ENCODE peak calls at places on chromosome 13, in seven cellular contexts. B is transverse colon, U is sigmoid colon, I is choroid plexus epithelial cell, R is right lobe of liver, Y is AG04450, S is cardiac fibroblast. W is an unnamed sample.
A peak's percentile ranks its signal among the peaks of the same experiment; 100 is the strongest.

GRCh38 chr13:85137516-85137915 is 661.7 kb downstream of the SLITRK6 start:
- DNase-seq in B (no peak), U (no peak), I (no peak), R (no peak), Y (no peak), S (no peak), W (no peak)

GRCh38 chr13:37681295-37682032 is 82.9 kb upstream of the POSTN start:
- DNase-seq in B (no peak), U (no peak), I (peak; percentile 96), R (no peak), Y (peak; percentile 38), S (peak; percentile 90), W (no peak)

GRCh38 chr13:99267927-99268326 is 9.7 kb upstream of the GPR18 start:
- DNase-seq in B (no peak), U (no peak), I (no peak), R (no peak), Y (no peak), S (no peak), W (no peak)

GRCh38 chr13:20192470-20193141 is at the start of gene GJB2:
- DNase-seq in B (peak; percentile 74), U (no peak), I (no peak), R (peak; percentile 68), Y (no peak), S (no peak), W (no peak)

GRCh38 chr13:105087941-105088340 is 1447.5 kb downstream of the EFNB2 start:
- DNase-seq in B (no peak), U (no peak), I (no peak), R (no peak), Y (no peak), S (no peak), W (no peak)

GRCh38 chr13:99967498-99967883 is 4.1 kb downstream of the ZIC5 start:
- DNase-seq in B (no peak), U (no peak), I (no peak), R (no peak), Y (no peak), S (no peak), W (no peak)

GRCh38 chr13:99087954-99088491 is 110.2 kb upstream of the DOCK9 start:
- DNase-seq in B (peak; percentile 19), U (no peak), I (no peak), R (no peak), Y (no peak), S (no peak), W (no peak)

GRCh38 chr13:89687066-89687465 is 1660.4 kb upstream of the MIR17HG start:
- DNase-seq in B (no peak), U (no peak), I (peak; percentile 16), R (no peak), Y (no peak), S (no peak), W (no peak)

GRCh38 chr13:39186205-39186880 is 148.1 kb downstream of the NHLRC3 start:
- DNase-seq in B (no peak), U (no peak), I (no peak), R (no peak), Y (no peak), S (no peak), W (no peak)

GRCh38 chr13:71378992-71379905 is 487.8 kb downstream of the DACH1 start:
- DNase-seq in B (no peak), U (no peak), I (peak; percentile 47), R (no peak), Y (no peak), S (no peak), W (no peak)

GRCh38 chr13:30906411-30906990 is 430 bp downstream of the MEDAG start:
- DNase-seq in B (no peak), U (no peak), I (peak; percentile 36), R (no peak), Y (no peak), S (peak; percentile 24), W (no peak)

GRCh38 chr13:77028202-77028601 is 1.2 kb upstream of the FBXL3 start:
- DNase-seq in B (no peak), U (no peak), I (peak; percentile 53), R (no peak), Y (no peak), S (peak; percentile 36), W (no peak)

GRCh38 chr13:81171065-81171647 is 830.2 kb upstream of the SPRY2 start:
- DNase-seq in B (no peak), U (no peak), I (peak; percentile 32), R (no peak), Y (no peak), S (peak; percentile 18), W (no peak)

GRCh38 chr13:75091185-75091584 is 390.8 kb downstream of the TBC1D4 start:
- DNase-seq in B (no peak), U (no peak), I (no peak), R (no peak), Y (no peak), S (no peak), W (no peak)

GRCh38 chr13:97810152-97810551 is 143.3 kb upstream of the IPO5 start:
- DNase-seq in B (no peak), U (no peak), I (peak; percentile 59), R (no peak), Y (no peak), S (peak; percentile 57), W (no peak)

GRCh38 chr13:18959229-18959628 is 222.4 kb downstream of the TUBA3C start:
- DNase-seq in B (no peak), U (no peak), I (no peak), R (no peak), Y (no peak), S (no peak), W (no peak)

GRCh38 chr13:94661396-94661795 is 50.9 kb downstream of the SOX21 start:
- DNase-seq in B (no peak), U (no peak), I (no peak), R (no peak), Y (no peak), S (no peak), W (no peak)

GRCh38 chr13:29956771-29957170 is 106.4 kb upstream of the UBL3 start:
- DNase-seq in B (no peak), U (no peak), I (no peak), R (no peak), Y (no peak), S (no peak), W (peak; percentile 38)

GRCh38 chr13:30022256-30022655 is 171.8 kb upstream of the UBL3 start:
- DNase-seq in B (no peak), U (no peak), I (no peak), R (no peak), Y (no peak), S (no peak), W (no peak)

GRCh38 chr13:75704942-75705320 is 68.8 kb downstream of the LMO7 start:
- DNase-seq in B (peak; percentile 81), U (no peak), I (no peak), R (no peak), Y (no peak), S (peak; percentile 21), W (no peak)

GRCh38 chr13:42398542-42398941 is 126.6 kb downstream of the AKAP11 start:
- DNase-seq in B (no peak), U (peak; percentile 73), I (peak; percentile 25), R (no peak), Y (no peak), S (no peak), W (no peak)

GRCh38 chr13:113935523-113935922 is 38.4 kb downstream of the C13orf46 start:
- DNase-seq in B (no peak), U (peak; percentile 46), I (no peak), R (peak; percentile 15), Y (no peak), S (no peak), W (no peak)

GRCh38 chr13:20489185-20489820 is 36.4 kb downstream of the CRYL1 start:
- DNase-seq in B (peak; percentile 52), U (no peak), I (peak; percentile 63), R (no peak), Y (no peak), S (peak; percentile 46), W (no peak)

GRCh38 chr13:40586886-40587285 is 79.6 kb downstream of the FOXO1 start:
- DNase-seq in B (no peak), U (no peak), I (no peak), R (no peak), Y (no peak), S (peak; percentile 46), W (no peak)
- TF ChIP-seq CTCF in B (no peak), U (no peak), I (no peak), R (no peak), Y (no peak), S (peak; percentile 15), W (no peak)

GRCh38 chr13:51844862-51845573 is at the start of gene TMEM272:
- DNase-seq in B (peak; percentile 48), U (no peak), I (peak; percentile 47), R (peak; percentile 67), Y (no peak), S (peak; percentile 41), W (peak; percentile 87)
- TF ChIP-seq CTCF in B (peak; percentile 89), U (peak; percentile 23), I (peak; percentile 91), R (peak; percentile 94), Y (peak; percentile 83), S (peak; percentile 96), W (peak; percentile 76)

GRCh38 chr13:47901451-47901850 is 99.6 kb downstream of the SUCLA2 start:
- DNase-seq in B (no peak), U (no peak), I (peak; percentile 93), R (no peak), Y (no peak), S (peak; percentile 17), W (no peak)

GRCh38 chr13:47908200-47908902 is 92.7 kb downstream of the SUCLA2 start:
- DNase-seq in B (no peak), U (no peak), I (peak; percentile 94), R (no peak), Y (peak; percentile 29), S (peak; percentile 26), W (no peak)

GRCh38 chr13:47904891-47905290 is 96.2 kb downstream of the SUCLA2 start:
- DNase-seq in B (no peak), U (no peak), I (no peak), R (no peak), Y (no peak), S (no peak), W (no peak)

GRCh38 chr13:47904239-47904638 is 96.8 kb downstream of the SUCLA2 start:
- DNase-seq in B (no peak), U (no peak), I (no peak), R (no peak), Y (no peak), S (no peak), W (no peak)

DNA sequence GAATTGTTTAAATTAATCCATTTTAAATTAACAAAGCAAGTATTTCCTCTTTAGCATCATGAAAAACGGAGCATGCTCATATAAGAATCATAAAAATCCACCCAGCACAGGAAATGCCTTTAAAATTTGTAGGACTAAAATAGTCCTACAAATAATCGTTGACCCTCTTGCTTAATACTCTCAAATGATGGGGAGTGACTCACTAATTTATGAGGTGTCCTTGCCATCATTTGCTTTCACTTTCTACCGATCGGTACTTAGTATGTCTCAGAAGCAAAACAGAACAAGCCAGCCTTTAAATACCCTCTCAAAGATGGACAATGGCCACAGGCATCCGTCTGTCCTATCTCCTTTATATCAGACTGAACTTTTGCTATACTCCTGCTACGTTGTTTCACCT is 97.2 kb downstream of the SUCLA2 start:
- DNase-seq in B (no peak), U (no peak), I (peak; percentile 83), R (no peak), Y (no peak), S (peak; percentile 52), W (no peak)
- TF ChIP-seq CTCF in B (no peak), U (no peak), I (no peak), R (no peak), Y (no peak), S (no peak), W (no peak)

DNA sequence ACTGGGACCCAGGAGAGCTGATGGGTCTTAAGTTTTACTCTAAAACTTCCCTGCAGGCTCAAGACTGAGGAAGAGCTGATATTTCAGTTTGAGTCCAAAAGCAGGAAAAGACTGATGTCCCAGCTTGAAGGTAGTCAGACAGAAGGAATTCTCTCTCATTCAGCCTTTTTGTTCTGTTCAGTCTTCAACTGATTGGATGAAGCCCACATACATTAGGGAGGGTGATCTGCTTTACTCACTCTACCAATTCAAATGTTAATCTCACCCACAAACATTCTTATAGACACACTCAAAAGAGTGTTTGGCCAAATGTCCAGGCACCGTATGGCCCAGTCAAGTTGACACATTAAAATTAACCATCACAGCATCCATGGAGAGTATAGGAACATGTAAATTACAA is 173.5 kb downstream of the KCNRG start:
- DNase-seq in B (no peak), U (no peak), I (no peak), R (no peak), Y (no peak), S (no peak), W (no peak)
- TF ChIP-seq CTCF in B (no peak), U (no peak), I (no peak), R (no peak), Y (no peak), S (no peak), W (no peak)